ENCODE peak calls at places on chromosomes 1 and 21, in nine cellular contexts. One of them, this sample, is unnamed.

GRCh38 chr1:180310095-180310494 is 80.0 kb downstream of the LHX4 start:
- DNase-seq in heart right ventricle: no peak
- DNase-seq in sigmoid colon: no peak
- DNase-seq in neural progenitor cell: no peak
- DNase-seq in ovary: no peak
- DNase-seq in ascending aorta: no peak
- DNase-seq in A549: peak
- DNase-seq in GM23248: peak
- DNase-seq in body of pancreas: no peak
- DNase-seq in this sample: no peak

GRCh38 chr21:38760017-38760761 is 45.5 kb upstream of the ETS2 start:
- DNase-seq in heart right ventricle: no peak
- DNase-seq in sigmoid colon: no peak
- DNase-seq in neural progenitor cell: peak
- DNase-seq in ovary: no peak
- DNase-seq in ascending aorta: peak
- DNase-seq in A549: no peak
- DNase-seq in GM23248: peak
- DNase-seq in body of pancreas: no peak
- DNase-seq in this sample: no peak

GRCh38 chr1:212607206-212607923 is 1.2 kb upstream of the ATF3 start:
- DNase-seq in heart right ventricle: peak
- DNase-seq in sigmoid colon: peak
- DNase-seq in neural progenitor cell: peak
- DNase-seq in ovary: peak
- DNase-seq in ascending aorta: peak
- DNase-seq in A549: no peak
- DNase-seq in GM23248: no peak
- DNase-seq in body of pancreas: peak
- DNase-seq in this sample: peak

GRCh38 chr1:109113787-109114568 is at the start of gene ELAPOR1:
- DNase-seq in heart right ventricle: peak
- DNase-seq in sigmoid colon: no peak
- DNase-seq in neural progenitor cell: peak
- DNase-seq in ovary: no peak
- DNase-seq in ascending aorta: peak
- DNase-seq in A549: no peak
- DNase-seq in GM23248: peak
- DNase-seq in body of pancreas: peak
- DNase-seq in this sample: peak

GRCh38 chr1:3066826-3067225 is 2.2 kb upstream of the PRDM16 start:
- DNase-seq in heart right ventricle: no peak
- DNase-seq in sigmoid colon: peak
- DNase-seq in neural progenitor cell: no peak
- DNase-seq in ovary: no peak
- DNase-seq in ascending aorta: peak
- DNase-seq in A549: no peak
- DNase-seq in GM23248: no peak
- DNase-seq in body of pancreas: no peak
- DNase-seq in this sample: peak

GRCh38 chr21:37751268-37751975 is 164.8 kb downstream of the KCNJ6 start:
- DNase-seq in heart right ventricle: no peak
- DNase-seq in sigmoid colon: no peak
- DNase-seq in neural progenitor cell: no peak
- DNase-seq in ovary: no peak
- DNase-seq in ascending aorta: no peak
- DNase-seq in A549: no peak
- DNase-seq in GM23248: peak
- DNase-seq in body of pancreas: no peak
- DNase-seq in this sample: no peak

GRCh38 chr1:200925821-200926220 is 31.1 kb downstream of the INAVA start:
- DNase-seq in heart right ventricle: no peak
- DNase-seq in sigmoid colon: no peak
- DNase-seq in neural progenitor cell: no peak
- DNase-seq in ovary: no peak
- DNase-seq in ascending aorta: no peak
- DNase-seq in A549: no peak
- DNase-seq in GM23248: peak
- DNase-seq in body of pancreas: no peak
- DNase-seq in this sample: no peak

GRCh38 chr1:9107156-9107555 is 21.7 kb downstream of the GPR157 start:
- DNase-seq in heart right ventricle: no peak
- DNase-seq in sigmoid colon: peak
- DNase-seq in neural progenitor cell: no peak
- DNase-seq in ovary: no peak
- DNase-seq in ascending aorta: no peak
- DNase-seq in A549: no peak
- DNase-seq in GM23248: no peak
- DNase-seq in body of pancreas: no peak
- DNase-seq in this sample: no peak

GRCh38 chr1:44999232-44999631 is 11.9 kb downstream of the HECTD3 start:
- DNase-seq in heart right ventricle: no peak
- DNase-seq in sigmoid colon: no peak
- DNase-seq in neural progenitor cell: no peak
- DNase-seq in ovary: no peak
- DNase-seq in ascending aorta: no peak
- DNase-seq in A549: no peak
- DNase-seq in GM23248: no peak
- DNase-seq in body of pancreas: no peak
- DNase-seq in this sample: no peak

GRCh38 chr1:43616383-43616782 is 33.6 kb upstream of the KDM4A start:
- DNase-seq in heart right ventricle: no peak
- DNase-seq in sigmoid colon: no peak
- DNase-seq in neural progenitor cell: no peak
- DNase-seq in ovary: no peak
- DNase-seq in ascending aorta: no peak
- DNase-seq in A549: no peak
- DNase-seq in GM23248: no peak
- DNase-seq in body of pancreas: no peak
- DNase-seq in this sample: peak

GRCh38 chr1:154944422-154945159 is 8.1 kb upstream of the PMVK start:
- DNase-seq in heart right ventricle: peak
- DNase-seq in sigmoid colon: no peak
- DNase-seq in neural progenitor cell: no peak
- DNase-seq in ovary: no peak
- DNase-seq in ascending aorta: no peak
- DNase-seq in A549: no peak
- DNase-seq in GM23248: no peak
- DNase-seq in body of pancreas: no peak
- DNase-seq in this sample: no peak

GRCh38 chr1:23421752-23422312 is 2.7 kb downstream of the TCEA3 start:
- DNase-seq in heart right ventricle: no peak
- DNase-seq in sigmoid colon: peak
- DNase-seq in neural progenitor cell: no peak
- DNase-seq in ovary: no peak
- DNase-seq in ascending aorta: no peak
- DNase-seq in A549: no peak
- DNase-seq in GM23248: peak
- DNase-seq in body of pancreas: peak
- DNase-seq in this sample: no peak
- H3K27ac ChIP-seq in heart right ventricle: peak
- H3K27ac ChIP-seq in sigmoid colon: peak
- H3K27ac ChIP-seq in neural progenitor cell: no peak
- H3K27ac ChIP-seq in ovary: no peak
- H3K27ac ChIP-seq in ascending aorta: peak
- H3K27ac ChIP-seq in A549: no peak
- H3K27ac ChIP-seq in GM23248: peak
- H3K27ac ChIP-seq in body of pancreas: peak
- H3K27ac ChIP-seq in this sample: peak

DNA sequence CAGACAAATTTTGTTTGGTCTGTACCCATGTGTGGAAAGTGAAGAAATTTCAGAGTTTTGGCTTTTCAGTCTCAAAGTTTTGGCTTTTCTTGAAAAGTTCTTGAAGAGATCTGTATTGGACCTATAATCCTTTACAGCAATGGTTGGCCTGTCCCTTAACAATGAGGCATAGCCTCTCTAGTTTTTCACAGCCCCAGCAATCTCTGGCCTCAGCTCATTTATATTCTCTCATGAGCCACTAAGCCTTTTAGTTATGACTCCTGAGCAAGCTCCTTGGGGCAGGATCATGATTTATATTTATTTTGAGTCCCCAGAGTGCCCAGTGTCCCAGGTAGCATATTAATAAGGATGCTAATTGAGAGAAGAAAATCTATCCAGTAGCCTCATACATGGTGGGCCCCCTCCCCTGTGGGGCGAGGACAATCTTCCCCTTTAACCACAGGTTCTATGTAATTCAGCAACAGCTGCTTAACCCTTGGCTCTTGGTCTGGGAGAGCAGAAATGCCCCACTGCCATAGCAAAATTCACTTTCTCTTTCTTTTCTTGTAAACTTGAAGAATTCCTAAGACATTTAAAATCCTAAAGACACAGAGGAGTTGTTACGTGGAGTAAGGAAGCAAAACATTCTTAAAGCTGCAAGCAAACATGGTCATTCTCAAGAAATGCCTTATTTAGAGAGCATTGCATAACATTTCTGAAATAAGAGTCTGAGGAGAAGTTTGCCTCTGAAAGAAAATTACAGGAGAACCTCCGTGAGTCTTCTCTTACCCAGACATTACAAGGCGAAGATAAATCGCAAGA is 6.3 kb downstream of the NGF start:
- DNase-seq in heart right ventricle: no peak
- DNase-seq in sigmoid colon: no peak
- DNase-seq in neural progenitor cell: peak
- DNase-seq in ovary: no peak
- DNase-seq in ascending aorta: no peak
- DNase-seq in A549: no peak
- DNase-seq in GM23248: peak
- DNase-seq in body of pancreas: no peak
- DNase-seq in this sample: no peak
- H3K4me3 ChIP-seq in heart right ventricle: no peak
- H3K4me3 ChIP-seq in sigmoid colon: no peak
- H3K4me3 ChIP-seq in neural progenitor cell: no peak
- H3K4me3 ChIP-seq in ovary: no peak
- H3K4me3 ChIP-seq in ascending aorta: peak
- H3K4me3 ChIP-seq in A549: no peak
- H3K4me3 ChIP-seq in GM23248: peak
- H3K4me3 ChIP-seq in body of pancreas: no peak
- H3K4me3 ChIP-seq in this sample: no peak

DNA sequence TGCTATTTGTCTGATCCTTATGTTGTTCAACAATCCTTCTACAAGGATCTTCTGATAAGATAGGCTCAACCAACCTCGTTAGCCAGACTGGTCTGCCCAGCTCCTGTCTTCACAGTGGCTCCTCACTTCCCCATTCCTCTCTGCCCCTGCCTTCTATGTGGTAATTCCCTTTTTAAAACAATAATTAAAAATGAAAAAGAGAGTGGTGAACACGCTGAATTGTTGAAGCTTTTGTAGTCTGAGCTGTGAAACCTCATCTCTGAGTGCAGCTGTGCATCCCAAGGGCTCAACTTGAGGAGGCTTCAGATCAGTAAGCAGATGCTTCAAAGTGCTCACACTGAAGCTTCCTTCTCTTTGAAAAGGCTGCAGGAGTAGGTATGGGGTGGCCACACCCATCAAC is 70.7 kb upstream of the JUN start:
- DNase-seq in heart right ventricle: no peak
- DNase-seq in sigmoid colon: no peak
- DNase-seq in neural progenitor cell: no peak
- DNase-seq in ovary: no peak
- DNase-seq in ascending aorta: no peak
- DNase-seq in A549: no peak
- DNase-seq in GM23248: no peak
- DNase-seq in body of pancreas: no peak
- DNase-seq in this sample: no peak
- H3K27ac ChIP-seq in heart right ventricle: no peak
- H3K27ac ChIP-seq in sigmoid colon: no peak
- H3K27ac ChIP-seq in neural progenitor cell: no peak
- H3K27ac ChIP-seq in ovary: no peak
- H3K27ac ChIP-seq in ascending aorta: no peak
- H3K27ac ChIP-seq in A549: no peak
- H3K27ac ChIP-seq in GM23248: no peak
- H3K27ac ChIP-seq in body of pancreas: no peak
- H3K27ac ChIP-seq in this sample: peak

DNA sequence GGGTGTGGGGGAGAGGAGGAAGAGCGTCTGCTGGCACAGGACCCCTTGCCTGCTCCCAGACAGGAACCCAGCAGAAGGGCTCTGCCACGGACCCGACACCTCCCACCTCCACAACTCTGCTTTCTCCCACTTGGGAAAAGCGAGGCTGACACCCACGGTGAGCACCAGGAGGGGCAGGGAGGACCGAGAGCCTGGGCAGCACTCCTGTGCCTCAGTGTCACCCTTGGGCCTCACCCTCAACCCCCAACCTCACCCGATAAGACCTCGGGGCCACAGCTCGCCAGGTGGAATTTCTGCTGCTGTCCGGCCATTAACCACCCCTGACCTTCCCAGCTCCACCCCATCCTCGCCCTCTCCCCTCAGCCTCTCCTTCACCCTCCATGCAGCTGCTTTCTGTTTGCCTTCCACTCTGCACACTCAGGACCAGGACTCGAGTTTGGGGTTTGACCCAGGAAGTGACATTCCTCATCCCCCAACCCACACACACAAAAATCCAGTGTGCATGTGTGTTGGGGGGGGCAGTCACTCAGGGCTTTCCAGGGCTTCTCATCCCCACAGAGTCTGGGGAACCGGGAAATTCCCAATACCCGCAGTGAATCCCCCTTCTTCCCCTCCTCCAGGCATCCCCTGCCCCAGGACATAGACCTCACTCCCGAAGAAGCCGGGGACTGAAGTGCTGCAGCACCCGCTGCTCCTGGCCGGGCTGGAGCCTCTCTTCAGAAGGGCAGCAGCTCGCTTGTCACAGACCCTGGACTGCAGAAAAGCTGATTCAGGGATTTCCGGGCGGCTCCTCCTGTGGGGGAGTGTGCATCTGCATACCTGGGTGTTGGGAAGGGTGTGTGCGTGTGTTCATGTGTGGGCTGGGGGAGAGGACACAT is 65.8 kb downstream of the SYT2 start:
- DNase-seq in heart right ventricle: no peak
- DNase-seq in sigmoid colon: no peak
- DNase-seq in neural progenitor cell: peak
- DNase-seq in ovary: no peak
- DNase-seq in ascending aorta: no peak
- DNase-seq in A549: no peak
- DNase-seq in GM23248: no peak
- DNase-seq in body of pancreas: no peak
- DNase-seq in this sample: no peak
- H3K4me3 ChIP-seq in heart right ventricle: peak
- H3K4me3 ChIP-seq in sigmoid colon: no peak
- H3K4me3 ChIP-seq in neural progenitor cell: peak
- H3K4me3 ChIP-seq in ovary: no peak
- H3K4me3 ChIP-seq in ascending aorta: peak
- H3K4me3 ChIP-seq in A549: peak
- H3K4me3 ChIP-seq in GM23248: no peak
- H3K4me3 ChIP-seq in body of pancreas: no peak
- H3K4me3 ChIP-seq in this sample: no peak

This sample was measured in lower lobe of right lung.